ENCODE peak calls at places on chromosomes 7 and 10, in nine cellular contexts. H, B, V, L, K, O, J, C and Z are unnamed samples.

GRCh38 chr7:51265066-51265907 is 51.3 kb downstream of the COBL start:
- DNase-seq in L (no peak), C (no peak), V (peak), K (no peak), B (no peak), H (no peak), J (no peak), O (no peak), Z (no peak)

GRCh38 chr7:151993977-151994676 is 31.3 kb upstream of the GALNT11 start:
- DNase-seq in O (no peak), L (no peak), H (peak), C (peak), K (no peak), B (peak), V (peak), J (no peak), Z (no peak)

GRCh38 chr7:30660331-30661255 is 21.7 kb downstream of the CRHR2 start:
- DNase-seq in C (no peak), H (no peak), B (no peak), O (no peak), V (peak), L (no peak), J (peak), K (peak), Z (no peak)

GRCh38 chr7:94848531-94848930 is 58.9 kb upstream of the PPP1R9A start:
- DNase-seq in J (no peak), B (peak), H (no peak), O (no peak), K (no peak), V (no peak), L (no peak), C (no peak), Z (no peak)

GRCh38 chr10:132175907-132176581 is 10.7 kb upstream of the DPYSL4 start:
- DNase-seq in O (no peak), B (peak), V (peak), H (peak), L (no peak), C (no peak), J (no peak), K (peak), Z (no peak)

GRCh38 chr7:25752967-25753791 is 398.8 kb upstream of the NFE2L3 start:
- DNase-seq in J (no peak), L (no peak), H (peak), K (no peak), B (peak), O (no peak), V (peak), C (no peak), Z (no peak)

GRCh38 chr7:95002726-95003125 is 95.3 kb downstream of the PPP1R9A start:
- DNase-seq in V (peak), J (no peak), C (no peak), B (peak), L (no peak), H (no peak), O (no peak), K (no peak), Z (no peak)

GRCh38 chr7:107077699-107078516 is 33.4 kb downstream of the PRKAR2B start:
- DNase-seq in H (no peak), O (no peak), L (no peak), J (no peak), C (no peak), B (no peak), V (no peak), K (no peak), Z (no peak)

GRCh38 chr10:76881477-76882220 is 756.0 kb downstream of the KCNMA1 start:
- DNase-seq in H (no peak), L (no peak), V (no peak), O (no peak), B (no peak), K (no peak), C (no peak), J (no peak), Z (no peak)

GRCh38 chr10:102429468-102429867 is 2.9 kb downstream of the CUEDC2 start:
- DNase-seq in J (no peak), K (no peak), V (no peak), O (no peak), C (no peak), L (no peak), H (no peak), B (no peak), Z (no peak)

GRCh38 chr7:37285701-37286475 is 162.8 kb downstream of the ELMO1 start:
- DNase-seq in K (no peak), L (no peak), C (no peak), O (no peak), J (peak), V (peak), H (no peak), B (no peak), Z (no peak)

GRCh38 chr10:58396057-58396456 is 10.8 kb downstream of the TFAM start:
- DNase-seq in H (no peak), V (no peak), L (no peak), J (no peak), O (no peak), B (no peak), K (no peak), C (no peak), Z (no peak)

GRCh38 chr10:19788075-19788686 is 28.1 kb upstream of the PLXDC2 start:
- DNase-seq in C (peak), H (peak), B (peak), O (no peak), K (no peak), L (no peak), J (peak), V (peak), Z (no peak)

GRCh38 chr7:74615933-74616780 is 41.4 kb upstream of the GTF2I start:
- DNase-seq in C (no peak), B (no peak), V (no peak), O (no peak), H (no peak), L (no peak), K (no peak), J (no peak), Z (no peak)

GRCh38 chr10:35006836-35007235 is 83.3 kb downstream of the CUL2 start:
- DNase-seq in C (no peak), O (no peak), V (no peak), J (no peak), H (no peak), L (no peak), B (peak), K (no peak), Z (no peak)

GRCh38 chr10:58741673-58742072 is 229.0 kb downstream of the BICC1 start:
- DNase-seq in K (no peak), L (no peak), B (no peak), H (no peak), V (no peak), O (no peak), J (no peak), C (no peak), Z (no peak)

GRCh38 chr10:116138897-116139296 is 134.1 kb downstream of the GFRA1 start:
- DNase-seq in V (peak), J (peak), B (no peak), C (no peak), L (no peak), K (peak), H (no peak), O (no peak), Z (no peak)

GRCh38 chr7:7970620-7971307 is 2.2 kb downstream of the GLCCI1 start:
- DNase-seq in O (no peak), K (peak), L (no peak), V (peak), B (peak), J (peak), C (no peak), H (no peak), Z (no peak)

GRCh38 chr10:120827251-120827875 is 23.8 kb upstream of the WDR11 start:
- DNase-seq in K (no peak), O (no peak), V (no peak), C (no peak), H (no peak), B (no peak), L (no peak), J (no peak), Z (no peak)